ENCODE peak calls at places on chromosomes 6 and 20, in ten cellular contexts. B is endothelial cell of umbilical vein, D is astrocyte, A is SK-N-SH, F is neural progenitor cell, M is mammary epithelial cell, E is kidney, N is H9, Q is DND-41, V is Karpas-422. P is an unnamed sample.

GRCh38 chr20:17837179-17837578 is 131.4 kb downstream of the SNX5 start:
- DNase-seq in B (no peak), D (no peak), A (no peak), F (no peak), M (no peak), E (no peak), N (no peak), Q (no peak), V (no peak), P (no peak)

GRCh38 chr20:32333988-32334885 is 23.9 kb upstream of the ASXL1 start:
- DNase-seq in B (peak), D (no peak), A (no peak), F (no peak), M (no peak), E (peak), N (no peak), Q (no peak), V (no peak), P (no peak)

GRCh38 chr20:44209691-44210421 is 715 bp downstream of the OSER1 start:
- DNase-seq in B (peak), D (peak), A (peak), F (peak), M (no peak), E (no peak), N (no peak), Q (peak), V (peak), P (no peak)

GRCh38 chr6:35742842-35743241 is 6.0 kb downstream of the ARMC12 start:
- DNase-seq in B (no peak), D (no peak), A (no peak), F (no peak), M (no peak), E (no peak), N (peak), Q (no peak), V (no peak), P (no peak)

GRCh38 chr6:135144678-135145508 is 36.2 kb upstream of the MYB start:
- DNase-seq in B (peak), D (peak), A (peak), F (peak), M (peak), E (no peak), N (no peak), Q (peak), V (peak), P (no peak)

GRCh38 chr6:57242505-57242904 is 20.4 kb upstream of the RAB23 start:
- DNase-seq in B (peak), D (peak), A (no peak), F (no peak), M (peak), E (no peak), N (no peak), Q (no peak), V (no peak), P (no peak)

GRCh38 chr20:34528921-34529297 is 12.7 kb downstream of the DYNLRB1 start:
- DNase-seq in B (peak), D (no peak), A (no peak), F (no peak), M (no peak), E (no peak), N (no peak), Q (no peak), V (no peak), P (no peak)

GRCh38 chr6:134347916-134348805 is 30.2 kb upstream of the SGK1 start:
- DNase-seq in B (no peak), D (peak), A (no peak), F (no peak), M (peak), E (no peak), N (no peak), Q (no peak), V (no peak), P (no peak)

GRCh38 chr6:128062882-128063603 is 162.2 kb upstream of the THEMIS start:
- DNase-seq in B (no peak), D (peak), A (no peak), F (no peak), M (no peak), E (no peak), N (no peak), Q (no peak), V (no peak), P (no peak)

GRCh38 chr6:16876201-16876600 is 114.9 kb upstream of the ATXN1 start:
- DNase-seq in B (no peak), D (peak), A (no peak), F (no peak), M (peak), E (no peak), N (no peak), Q (no peak), V (no peak), P (no peak)

GRCh38 chr6:90435207-90435899 is 138.7 kb upstream of the BACH2 start:
- DNase-seq in B (no peak), D (peak), A (no peak), F (peak), M (no peak), E (no peak), N (no peak), Q (no peak), V (no peak), P (no peak)

GRCh38 chr6:90436403-90436802 is 139.8 kb upstream of the BACH2 start:
- DNase-seq in B (no peak), D (no peak), A (no peak), F (no peak), M (peak), E (no peak), N (no peak), Q (no peak), V (no peak), P (no peak)

GRCh38 chr6:90432408-90432775 is 135.7 kb upstream of the BACH2 start:
- DNase-seq in B (no peak), D (no peak), A (no peak), F (no peak), M (no peak), E (no peak), N (no peak), Q (no peak), V (no peak), P (no peak)

GRCh38 chr6:90432937-90433336 is 136.3 kb upstream of the BACH2 start:
- DNase-seq in B (no peak), D (no peak), A (no peak), F (no peak), M (no peak), E (no peak), N (no peak), Q (no peak), V (no peak), P (no peak)

DNA sequence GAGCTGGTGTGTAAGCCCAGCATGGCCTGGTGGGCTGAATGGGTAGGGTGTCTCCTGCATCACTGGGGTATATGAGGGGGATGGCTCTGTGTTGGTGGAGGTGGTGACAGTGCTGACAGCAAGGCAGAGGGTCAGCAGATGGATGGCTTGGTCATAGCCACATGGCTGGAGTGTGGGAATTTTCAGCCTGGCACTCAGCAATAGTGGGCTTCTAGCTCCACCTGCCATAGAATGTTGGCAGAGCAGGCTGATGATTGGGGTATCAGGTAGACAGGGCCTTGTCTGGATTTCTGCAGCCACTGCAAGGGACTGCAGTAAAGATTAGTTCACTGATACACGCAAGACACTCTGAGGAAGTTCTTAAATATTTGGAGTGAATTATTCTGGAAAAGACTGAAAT is 137.5 kb upstream of the BACH2 start:
- DNase-seq in B (no peak), D (no peak), A (no peak), F (peak), M (no peak), E (no peak), N (peak), Q (no peak), V (no peak), P (no peak)
- H3K9ac ChIP-seq in B (no peak), D (no peak), A (no peak), F (no peak), M (no peak), E (no peak), N (no peak), Q (no peak), V (no peak), P (no peak)

DNA sequence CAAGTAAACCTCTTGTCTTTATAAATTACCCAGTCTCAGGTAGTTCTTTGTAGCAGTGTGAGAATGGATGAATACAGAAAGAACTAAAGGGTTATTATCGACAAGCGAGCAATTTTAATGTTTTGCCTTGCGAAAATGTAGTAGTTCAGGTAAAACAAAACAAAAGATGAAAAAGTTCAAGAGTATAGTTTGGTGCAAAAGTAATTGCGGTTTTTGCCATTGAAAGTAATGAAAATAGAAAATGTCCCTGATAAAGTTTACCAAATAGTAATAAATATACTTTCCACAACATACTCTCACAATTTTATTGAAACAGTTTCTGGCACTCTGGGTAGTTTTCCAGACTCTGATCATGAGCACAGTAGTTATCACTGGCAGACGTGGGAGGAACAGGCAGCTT is 71.9 kb upstream of the SLC35B3 start:
- DNase-seq in B (no peak), D (no peak), A (no peak), F (no peak), M (no peak), E (no peak), N (no peak), Q (no peak), V (no peak), P (no peak)
- H3K27ac ChIP-seq in B (no peak), D (no peak), A (no peak), F (no peak), M (no peak), E (no peak), N (no peak), Q (no peak), V (no peak), P (no peak)

GRCh38 chr6:7777062-7777461 is 51.2 kb downstream of the BMP6 start:
- DNase-seq in B (no peak), D (no peak), A (no peak), F (no peak), M (no peak), E (no peak), N (no peak), Q (peak), V (no peak), P (no peak)

GRCh38 chr6:7773322-7773721 is 47.4 kb downstream of the BMP6 start:
- DNase-seq in B (peak), D (no peak), A (no peak), F (no peak), M (no peak), E (no peak), N (no peak), Q (no peak), V (no peak), P (no peak)

GRCh38 chr6:7773914-7774313 is 48.0 kb downstream of the BMP6 start:
- DNase-seq in B (no peak), D (no peak), A (no peak), F (no peak), M (no peak), E (no peak), N (no peak), Q (no peak), V (no peak), P (no peak)

GRCh38 chr6:7781240-7781639 is 55.3 kb downstream of the BMP6 start:
- DNase-seq in B (no peak), D (no peak), A (no peak), F (no peak), M (no peak), E (no peak), N (no peak), Q (no peak), V (no peak), P (no peak)

DNA sequence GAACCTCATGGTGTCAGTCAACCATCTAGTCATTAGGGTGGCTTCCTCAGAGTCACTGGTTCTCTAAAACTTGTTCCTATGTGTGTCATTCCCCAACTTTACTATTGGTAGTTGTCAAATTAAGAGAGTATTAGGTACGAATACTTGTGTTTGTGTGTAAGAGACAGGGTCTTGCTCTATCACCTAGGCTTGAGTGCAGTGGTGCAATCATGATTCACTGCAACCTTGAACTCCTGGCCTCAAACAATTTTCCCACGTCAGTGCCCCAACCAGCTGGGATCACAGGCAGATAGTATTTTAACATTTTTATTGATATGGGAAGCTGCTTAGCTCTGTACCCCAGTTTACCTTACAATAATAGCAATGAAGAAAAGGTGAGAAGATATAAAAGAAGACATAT is 50.6 kb downstream of the BMP6 start:
- DNase-seq in B (no peak), D (no peak), A (no peak), F (no peak), M (no peak), E (no peak), N (no peak), Q (no peak), V (no peak), P (no peak)
- H3K9ac ChIP-seq in B (no peak), D (no peak), A (no peak), F (no peak), M (no peak), E (no peak), N (no peak), Q (no peak), V (no peak), P (no peak)

GRCh38 chr6:15608406-15608805 is 54.4 kb downstream of the DTNBP1 start:
- DNase-seq in B (peak), D (peak), A (no peak), F (no peak), M (peak), E (no peak), N (no peak), Q (no peak), V (no peak), P (no peak)
- H3K27ac ChIP-seq in B (peak), D (no peak), A (no peak), F (no peak), M (no peak), E (no peak), N (no peak), Q (no peak), V (no peak), P (peak)

GRCh38 chr6:5091210-5091609 is 6.1 kb downstream of the PPP1R3G start:
- DNase-seq in B (no peak), D (no peak), A (no peak), F (no peak), M (no peak), E (no peak), N (no peak), Q (no peak), V (no peak), P (no peak)
- H3K9ac ChIP-seq in B (no peak), D (no peak), A (no peak), F (no peak), M (no peak), E (no peak), N (no peak), Q (no peak), V (no peak), P (no peak)

GRCh38 chr6:157649311-157650260 is 173.5 kb upstream of the SNX9 start:
- DNase-seq in B (no peak), D (no peak), A (peak), F (no peak), M (no peak), E (no peak), N (no peak), Q (no peak), V (no peak), P (no peak)

GRCh38 chr6:157647261-157647915 is 175.7 kb upstream of the SNX9 start:
- DNase-seq in B (no peak), D (no peak), A (no peak), F (no peak), M (no peak), E (no peak), N (no peak), Q (no peak), V (no peak), P (no peak)

GRCh38 chr6:157650261-157650640 is 172.8 kb upstream of the SNX9 start:
- DNase-seq in B (no peak), D (no peak), A (peak), F (no peak), M (no peak), E (no peak), N (no peak), Q (no peak), V (no peak), P (no peak)

GRCh38 chr6:157650801-157651200 is 172.2 kb upstream of the SNX9 start:
- DNase-seq in B (no peak), D (no peak), A (no peak), F (no peak), M (no peak), E (no peak), N (no peak), Q (no peak), V (no peak), P (no peak)

DNA sequence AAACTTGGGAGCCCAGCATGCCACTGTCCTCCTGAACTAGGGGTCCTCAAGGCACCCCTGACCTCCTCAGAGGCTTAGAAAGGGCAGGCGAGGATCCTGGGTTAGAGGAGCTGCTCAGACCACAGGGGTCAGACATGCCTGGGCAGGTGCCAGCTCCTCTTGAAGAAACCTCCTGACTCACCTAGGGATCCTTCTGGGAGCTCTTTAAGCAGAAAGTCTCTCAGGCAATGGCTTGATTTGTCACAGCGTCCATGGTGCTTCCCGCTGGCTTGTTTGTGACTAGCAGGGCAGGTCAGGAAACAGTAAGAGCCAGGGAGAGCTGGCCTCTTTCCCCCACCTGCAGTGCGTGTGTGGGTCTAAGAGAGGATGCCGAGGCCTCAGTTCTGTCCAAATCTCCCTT is 174.5 kb upstream of the SNX9 start:
- DNase-seq in B (no peak), D (peak), A (no peak), F (no peak), M (peak), E (no peak), N (no peak), Q (no peak), V (no peak), P (no peak)
- H3K27ac ChIP-seq in B (no peak), D (no peak), A (no peak), F (no peak), M (no peak), E (no peak), N (no peak), Q (no peak), V (no peak), P (no peak)

GRCh38 chr20:35883341-35883777 is 70.9 kb downstream of the SCAND1 start:
- DNase-seq in B (no peak), D (no peak), A (no peak), F (no peak), M (no peak), E (no peak), N (no peak), Q (no peak), V (no peak), P (no peak)
- H3K9ac ChIP-seq in B (peak), D (peak), A (peak), F (no peak), M (peak), E (no peak), N (no peak), Q (no peak), V (no peak), P (no peak)

DNA sequence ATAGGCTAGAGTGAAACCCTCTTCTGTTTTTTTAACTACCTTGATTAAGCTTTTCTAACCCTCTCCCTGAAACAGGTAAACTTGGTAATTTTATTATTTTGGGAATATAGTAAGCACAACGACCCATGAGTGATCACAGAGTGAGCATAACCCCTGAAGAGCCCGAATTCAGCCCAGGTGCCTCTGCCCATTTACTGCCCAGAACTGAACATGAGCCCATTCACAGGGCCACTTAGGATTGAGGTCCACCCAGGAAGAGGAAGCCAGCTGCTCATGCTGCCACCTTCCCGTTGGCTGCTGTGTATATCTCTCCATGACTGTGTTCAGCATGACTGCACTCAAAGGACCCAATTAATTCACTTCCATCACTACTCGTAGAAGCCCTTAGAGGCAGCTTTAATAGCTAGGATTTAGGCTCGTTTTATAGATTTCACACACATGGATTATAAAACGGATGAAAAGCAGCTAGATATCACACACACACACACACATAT is 8.2 kb upstream of the PDE10A start:
- DNase-seq in B (no peak), D (no peak), A (no peak), F (no peak), M (no peak), E (no peak), N (no peak), Q (no peak), V (no peak), P (no peak)
- H3K27ac ChIP-seq in B (no peak), D (no peak), A (no peak), F (no peak), M (no peak), E (no peak), N (no peak), Q (no peak), V (no peak), P (no peak)

GRCh38 chr6:10684618-10685017 is 9.8 kb downstream of the C6orf52 start:
- DNase-seq in B (no peak), D (no peak), A (no peak), F (no peak), M (no peak), E (no peak), N (no peak), Q (no peak), V (no peak), P (no peak)
- H3K9ac ChIP-seq in B (no peak), D (no peak), A (no peak), F (no peak), M (no peak), E (no peak), N (no peak), Q (no peak), V (no peak), P (no peak)